ENCODE peak calls at places on chromosomes 1 and 21, in eight cellular contexts. G is astrocyte, S is neural progenitor cell, M is gastrocnemius medialis, F is PC-9, T is esophagus squamous epithelium, K is Panc1, Q is body of pancreas. W is an unnamed sample.

GRCh38 chr21:31347435-31348032 is 3.5 kb upstream of the TIAM1 start:
- DNase-seq in G (no peak), S (peak; percentile 23), M (no peak), F (no peak), T (no peak), K (no peak), Q (no peak), W (no peak)

GRCh38 chr1:175978476-175978875 is 228.6 kb downstream of the COP1 start:
- DNase-seq in G (peak; percentile 27), S (peak; percentile 3), M (no peak), F (no peak), T (no peak), K (no peak), Q (no peak), W (no peak)

GRCh38 chr1:227885135-227885647 is 62.5 kb downstream of the WNT9A start:
- DNase-seq in G (no peak), S (no peak), M (no peak), F (no peak), T (no peak), K (no peak), Q (peak; percentile 8), W (no peak)

GRCh38 chr1:96370752-96371151 is 350.8 kb upstream of the PTBP2 start:
- DNase-seq in G (peak; percentile 95), S (no peak), M (no peak), F (peak; percentile 45), T (no peak), K (no peak), Q (no peak), W (no peak)

GRCh38 chr1:2088434-2088833 is 38.2 kb downstream of the PRKCZ start:
- DNase-seq in G (peak; percentile 65), S (peak; percentile 27), M (no peak), F (no peak), T (no peak), K (no peak), Q (no peak), W (no peak)

GRCh38 chr1:18743233-18743632 is 112.6 kb downstream of the PAX7 start:
- DNase-seq in G (no peak), S (peak; percentile 45), M (no peak), F (no peak), T (no peak), K (no peak), Q (no peak), W (no peak)

GRCh38 chr1:226674892-226675719 is 64.0 kb downstream of the ITPKB start:
- DNase-seq in G (no peak), S (no peak), M (peak; percentile 62), F (no peak), T (peak; percentile 26), K (no peak), Q (no peak), W (no peak)

GRCh38 chr1:17826165-17826488 is 71.0 kb downstream of the ACTL8 start:
- DNase-seq in G (no peak), S (peak; percentile 74), M (no peak), F (peak; percentile 14), T (no peak), K (no peak), Q (peak; percentile 48), W (peak; percentile 59)

GRCh38 chr1:89790592-89790991 is 30.2 kb upstream of the LRRC8D start:
- DNase-seq in G (no peak), S (no peak), M (no peak), F (no peak), T (no peak), K (no peak), Q (no peak), W (no peak)

GRCh38 chr1:13900583-13900982 is 200.6 kb downstream of the PRDM2 start:
- DNase-seq in G (no peak), S (no peak), M (no peak), F (no peak), T (no peak), K (no peak), Q (no peak), W (no peak)

GRCh38 chr1:33617451-33617850 is 145.0 kb downstream of the ZSCAN20 start:
- DNase-seq in G (no peak), S (no peak), M (no peak), F (no peak), T (no peak), K (no peak), Q (no peak), W (no peak)

GRCh38 chr1:70358921-70359564 is 4.5 kb upstream of the ANKRD13C start:
- DNase-seq in G (peak; percentile 86), S (no peak), M (no peak), F (no peak), T (no peak), K (no peak), Q (no peak), W (no peak)

GRCh38 chr1:51175278-51175677 is 60.8 kb upstream of the RNF11 start:
- DNase-seq in G (no peak), S (no peak), M (no peak), F (no peak), T (no peak), K (no peak), Q (no peak), W (no peak)

GRCh38 chr1:10710489-10710888 is 86.0 kb downstream of the CASZ1 start:
- DNase-seq in G (no peak), S (no peak), M (peak; percentile 88), F (no peak), T (no peak), K (no peak), Q (no peak), W (peak; percentile 43)

GRCh38 chr1:60527567-60527966 is 454.0 kb upstream of the C1orf87 start:
- DNase-seq in G (no peak), S (no peak), M (no peak), F (no peak), T (no peak), K (no peak), Q (no peak), W (no peak)

GRCh38 chr1:225828706-225829344 is 18.9 kb downstream of the EPHX1 start:
- DNase-seq in G (no peak), S (no peak), M (no peak), F (no peak), T (no peak), K (no peak), Q (no peak), W (peak; percentile 38)

GRCh38 chr1:108512239-108513071 is 47.4 kb upstream of the EEIG2 start:
- DNase-seq in G (peak; percentile 12), S (peak; percentile 27), M (no peak), F (no peak), T (no peak), K (no peak), Q (no peak), W (no peak)

GRCh38 chr1:193406901-193407300 is 220.5 kb upstream of the B3GALT2 start:
- DNase-seq in G (peak; percentile 69), S (peak; percentile 50), M (no peak), F (no peak), T (no peak), K (no peak), Q (peak; percentile 24), W (no peak)

GRCh38 chr1:228455715-228456114 is 31.5 kb upstream of the RNF187 start:
- DNase-seq in G (no peak), S (no peak), M (no peak), F (no peak), T (no peak), K (no peak), Q (no peak), W (no peak)

GRCh38 chr1:111873460-111873859 is 116.0 kb downstream of the KCND3 start:
- DNase-seq in G (no peak), S (no peak), M (no peak), F (no peak), T (no peak), K (no peak), Q (no peak), W (no peak)

GRCh38 chr1:244325056-244325764 is 126.5 kb downstream of the ADSS2 start:
- DNase-seq in G (no peak), S (no peak), M (peak; percentile 16), F (no peak), T (no peak), K (no peak), Q (no peak), W (no peak)

GRCh38 chr1:42746436-42747105 is 6.5 kb upstream of the CLDN19 start:
- DNase-seq in G (no peak), S (no peak), M (no peak), F (no peak), T (no peak), K (no peak), Q (no peak), W (no peak)
- H3K36me3 ChIP-seq in G (peaks cover 23% of the 10 kb centered on the region), S (peaks cover 1% of the 10 kb centered on the region), M (peaks cover 45% of the 10 kb centered on the region), F (no peaks in the 10 kb centered on the region), T (no peaks in the 10 kb centered on the region), K (no peaks in the 10 kb centered on the region), Q (no peaks in the 10 kb centered on the region), W (peaks cover 47% of the 10 kb centered on the region)

DNA sequence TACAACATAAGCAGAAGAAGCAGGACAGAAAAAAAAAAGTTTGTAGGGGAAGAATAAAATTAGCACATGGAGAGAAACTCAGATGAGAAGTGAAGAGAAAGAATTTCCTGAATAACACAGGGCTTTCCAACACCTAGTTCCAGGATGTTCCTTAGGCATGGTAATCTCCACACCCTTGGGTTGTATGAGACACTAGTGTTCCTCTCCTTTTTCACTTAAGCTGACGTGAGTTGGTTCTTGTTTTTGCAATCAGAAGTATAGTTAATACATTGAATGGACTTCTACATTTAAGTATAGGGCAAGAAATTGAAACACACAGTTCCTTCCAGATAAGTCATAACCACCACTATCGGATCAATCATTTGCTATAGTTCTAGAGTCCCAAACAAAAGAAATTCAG is 51.0 kb downstream of the LPAR3 start:
- DNase-seq in G (no peak), S (no peak), M (no peak), F (no peak), T (no peak), K (no peak), Q (no peak), W (no peak)
- H3K4me1 ChIP-seq in G (peaks cover under 1% of the 10 kb centered on the region), S (no peaks in the 10 kb centered on the region), M (no peaks in the 10 kb centered on the region), F (peaks cover 24% of the 10 kb centered on the region), T (peaks cover 8% of the 10 kb centered on the region), K (peaks cover 2% of the 10 kb centered on the region), Q (peaks cover 19% of the 10 kb centered on the region), W (no peaks in the 10 kb centered on the region)

DNA sequence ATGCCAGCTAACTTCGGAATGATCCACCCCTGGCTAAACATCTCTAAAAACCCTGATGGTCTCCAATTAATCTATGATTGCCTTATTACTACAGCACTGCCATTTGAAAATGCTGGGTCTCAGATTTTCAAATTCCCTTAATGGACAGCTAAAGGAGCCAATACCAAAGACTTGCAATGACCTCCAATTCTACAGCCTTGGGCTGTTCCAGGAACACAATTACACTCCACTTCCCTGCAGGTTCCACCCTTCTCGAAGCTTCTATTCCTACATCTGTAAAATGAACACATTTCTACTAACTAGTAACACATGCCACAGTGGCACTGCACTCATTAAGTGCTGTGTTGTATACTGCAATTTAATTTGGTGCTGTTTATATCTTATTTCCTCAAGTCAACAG is 85.7 kb upstream of the AK4 start:
- DNase-seq in G (no peak), S (no peak), M (no peak), F (no peak), T (no peak), K (no peak), Q (no peak), W (no peak)
- H3K9me3 ChIP-seq in G (no peaks in the 10 kb centered on the region), S (no peaks in the 10 kb centered on the region), M (no peaks in the 10 kb centered on the region), F (no peaks in the 10 kb centered on the region), T (no peaks in the 10 kb centered on the region), K (no peaks in the 10 kb centered on the region), Q (no peaks in the 10 kb centered on the region), W (no peaks in the 10 kb centered on the region)

GRCh38 chr1:158396646-158397045 is 2.6 kb downstream of the OR10T2 start:
- DNase-seq in G (no peak), S (no peak), M (no peak), F (no peak), T (no peak), K (no peak), Q (no peak), W (no peak)

GRCh38 chr1:158400901-158401300 is 1.6 kb upstream of the OR10T2 start:
- DNase-seq in G (no peak), S (no peak), M (no peak), F (no peak), T (no peak), K (no peak), Q (no peak), W (no peak)

GRCh38 chr1:158398818-158399502 is at the start of gene OR10T2:
- DNase-seq in G (no peak), S (no peak), M (no peak), F (no peak), T (no peak), K (no peak), Q (no peak), W (no peak)
- H3K36me3 ChIP-seq in G (no peaks in the 10 kb centered on the region), S (no peaks in the 10 kb centered on the region), M (no peaks in the 10 kb centered on the region), F (no peaks in the 10 kb centered on the region), T (no peaks in the 10 kb centered on the region), K (no peaks in the 10 kb centered on the region), Q (no peaks in the 10 kb centered on the region), W (no peaks in the 10 kb centered on the region)

W was measured in psoas muscle.